ENCODE peak calls at places on chromosomes 2 and 18, in five cellular contexts. H, F, I, N and O are unnamed samples.

GRCh38 chr2:102826904-102827303 is 65.1 kb downstream of the TMEM182 start:
- DNase-seq in F (peak; percentile 41), I (peak; percentile 29), N (no peak), H (peak; percentile 14), O (no peak)

GRCh38 chr2:47437287-47437686 is 34.3 kb downstream of the MSH2 start:
- DNase-seq in N (no peak), I (no peak), H (peak; percentile 31), F (peak; percentile 53), O (no peak)

GRCh38 chr2:133596701-133597393 is 28.6 kb upstream of the NCKAP5 start:
- DNase-seq in I (no peak), H (no peak), N (no peak), F (peak; percentile 45), O (no peak)

GRCh38 chr18:44580159-44580558 is 100.5 kb upstream of the SETBP1 start:
- DNase-seq in N (no peak), F (no peak), H (no peak), I (no peak), O (no peak)

GRCh38 chr2:128367601-128368359 is 49.1 kb upstream of the HS6ST1 start:
- DNase-seq in N (no peak), H (no peak), I (peak; percentile 5), F (no peak), O (no peak)

GRCh38 chr2:12663306-12664037 is 53.3 kb upstream of the TRIB2 start:
- DNase-seq in N (no peak), H (no peak), F (no peak), I (no peak), O (no peak)

GRCh38 chr2:9800975-9801723 is 42.1 kb upstream of the TAF1B start:
- DNase-seq in H (no peak), I (no peak), F (peak; percentile 55), N (peak; percentile 88), O (peak; percentile 55)

GRCh38 chr2:205930209-205930608 is 155.8 kb downstream of the INO80D start:
- DNase-seq in I (no peak), H (peak; percentile 19), N (no peak), F (no peak), O (peak; percentile 72)

GRCh38 chr2:241775223-241776177 is 1.1 kb upstream of the GAL3ST2 start:
- DNase-seq in I (no peak), H (no peak), F (no peak), N (no peak), O (peak; percentile 6)

DNA sequence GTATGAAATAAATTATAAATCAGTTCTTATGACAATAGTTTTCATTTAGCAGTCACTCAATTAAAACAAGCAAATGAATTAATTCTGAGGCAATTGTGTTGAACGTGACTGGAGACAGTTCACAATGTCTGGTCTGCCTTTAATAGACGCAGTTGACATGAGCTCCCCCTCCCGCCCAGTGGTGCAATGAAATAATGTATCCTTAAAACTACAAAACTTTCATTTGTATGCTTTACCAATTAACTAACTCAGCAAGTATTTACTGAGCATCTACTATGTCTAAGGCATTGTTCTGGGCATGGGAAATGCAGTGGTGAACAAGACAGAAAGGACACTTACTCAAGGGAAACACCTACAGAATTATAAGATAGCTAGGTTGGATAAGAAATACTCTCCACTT is 3.5 kb upstream of the DSC2 start:
- DNase-seq in N (no peak), I (no peak), F (no peak), H (no peak), O (no peak)
- TF ChIP-seq CTCF in N (no peak), I (no peak), F (no peak), H (peak; percentile 22), O (no peak)

GRCh38 chr2:218368150-218368528 is 11.5 kb downstream of the CATIP start:
- DNase-seq in F (no peak), I (no peak), N (peak; percentile 61), H (no peak), O (no peak)

GRCh38 chr2:218369374-218369773 is 12.7 kb upstream of the SLC11A1 start:
- DNase-seq in I (no peak), H (no peak), N (peak; percentile 64), F (no peak), O (no peak)

GRCh38 chr2:218370410-218371063 is 11.5 kb upstream of the SLC11A1 start:
- DNase-seq in F (no peak), N (peak; percentile 85), I (no peak), H (no peak), O (no peak)

GRCh38 chr2:218367415-218368149 is 10.9 kb downstream of the CATIP start:
- DNase-seq in F (peak; percentile 53), I (peak; percentile 89), H (peak; percentile 93), N (peak; percentile 97), O (no peak)

DNA sequence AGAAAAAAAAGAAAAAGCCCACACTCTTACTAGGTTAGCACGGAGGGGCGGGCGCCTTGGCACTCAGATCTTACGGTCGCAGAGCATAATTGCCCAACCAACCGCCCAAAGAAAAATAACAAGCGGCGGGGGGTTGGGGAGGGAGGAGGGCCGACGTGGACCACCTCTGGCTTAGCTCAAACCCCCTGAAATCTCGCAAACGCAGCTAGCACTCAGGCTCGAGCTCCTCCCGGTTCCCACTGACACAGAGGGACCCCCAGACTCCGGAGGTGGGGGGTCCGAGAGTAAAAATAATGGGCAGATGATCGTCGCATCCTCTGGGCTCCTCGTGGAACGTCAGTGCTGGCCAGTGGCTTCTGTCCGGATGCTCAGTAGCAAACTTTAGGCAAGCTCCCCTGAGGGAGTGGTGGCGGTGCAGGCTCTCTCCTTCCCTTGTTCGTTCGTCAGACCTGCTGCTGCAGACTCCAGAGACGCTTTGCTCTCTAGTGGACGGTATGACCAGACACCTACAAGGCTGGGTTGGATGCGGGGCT is 12.0 kb downstream of the CATIP start:
- DNase-seq in I (no peak), F (no peak), H (peak; percentile 72), N (peak; percentile 73), O (no peak)
- TF ChIP-seq CTCF in I (no peak), F (no peak), H (no peak), N (no peak), O (no peak)

DNA sequence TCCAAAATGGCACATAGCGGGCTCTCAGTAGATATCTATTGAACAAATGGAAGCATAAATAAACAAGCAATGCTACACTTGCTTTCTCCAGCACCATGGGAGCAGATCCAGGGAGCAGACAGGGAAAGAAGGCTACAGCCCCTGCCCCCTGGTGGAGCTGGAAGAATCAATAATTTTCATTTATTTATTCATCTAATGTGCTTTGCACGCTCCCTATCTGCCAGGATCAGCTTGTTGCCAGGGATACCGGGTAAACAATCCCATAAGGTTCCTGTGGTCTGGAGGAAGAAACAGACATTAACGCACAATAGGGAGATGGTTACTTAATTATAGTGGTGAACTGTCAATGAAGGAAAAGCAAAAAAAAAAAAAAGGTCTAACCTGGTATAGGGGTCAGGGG is 40.1 kb upstream of the CLASP1 start:
- DNase-seq in I (peak; percentile 49), F (peak; percentile 52), N (no peak), H (peak; percentile 40), O (peak; percentile 24)
- TF ChIP-seq CTCF in I (peak; percentile 61), F (peak; percentile 40), N (peak; percentile 29), H (peak; percentile 38), O (peak; percentile 25)

GRCh38 chr2:122748552-122749011 is 993.1 kb downstream of the TSN start:
- DNase-seq in I (no peak), H (peak; percentile 53), N (no peak), F (peak; percentile 51), O (no peak)
- TF ChIP-seq CTCF in I (no peak), H (peak; percentile 33), N (no peak), F (no peak), O (no peak)

GRCh38 chr2:154507186-154507585 is 191.3 kb upstream of the KCNJ3 start:
- DNase-seq in N (no peak), I (no peak), H (peak; percentile 28), F (no peak), O (no peak)
- TF ChIP-seq CTCF in N (no peak), I (no peak), H (peak; percentile 57), F (no peak), O (peak; percentile 9)

GRCh38 chr2:70191244-70191735 is 471 bp upstream of the C2orf42 start:
- DNase-seq in F (no peak), I (no peak), N (no peak), H (no peak), O (no peak)

GRCh38 chr2:70192516-70192915 is 1.7 kb upstream of the C2orf42 start:
- DNase-seq in I (no peak), N (no peak), F (no peak), H (no peak), O (no peak)

GRCh38 chr2:70188460-70188859 is 2.4 kb downstream of the C2orf42 start:
- DNase-seq in I (no peak), H (no peak), N (no peak), F (no peak), O (no peak)

GRCh38 chr2:70190086-70190412 is 770 bp downstream of the C2orf42 start:
- DNase-seq in F (no peak), I (no peak), H (peak; percentile 45), N (no peak), O (no peak)

DNA sequence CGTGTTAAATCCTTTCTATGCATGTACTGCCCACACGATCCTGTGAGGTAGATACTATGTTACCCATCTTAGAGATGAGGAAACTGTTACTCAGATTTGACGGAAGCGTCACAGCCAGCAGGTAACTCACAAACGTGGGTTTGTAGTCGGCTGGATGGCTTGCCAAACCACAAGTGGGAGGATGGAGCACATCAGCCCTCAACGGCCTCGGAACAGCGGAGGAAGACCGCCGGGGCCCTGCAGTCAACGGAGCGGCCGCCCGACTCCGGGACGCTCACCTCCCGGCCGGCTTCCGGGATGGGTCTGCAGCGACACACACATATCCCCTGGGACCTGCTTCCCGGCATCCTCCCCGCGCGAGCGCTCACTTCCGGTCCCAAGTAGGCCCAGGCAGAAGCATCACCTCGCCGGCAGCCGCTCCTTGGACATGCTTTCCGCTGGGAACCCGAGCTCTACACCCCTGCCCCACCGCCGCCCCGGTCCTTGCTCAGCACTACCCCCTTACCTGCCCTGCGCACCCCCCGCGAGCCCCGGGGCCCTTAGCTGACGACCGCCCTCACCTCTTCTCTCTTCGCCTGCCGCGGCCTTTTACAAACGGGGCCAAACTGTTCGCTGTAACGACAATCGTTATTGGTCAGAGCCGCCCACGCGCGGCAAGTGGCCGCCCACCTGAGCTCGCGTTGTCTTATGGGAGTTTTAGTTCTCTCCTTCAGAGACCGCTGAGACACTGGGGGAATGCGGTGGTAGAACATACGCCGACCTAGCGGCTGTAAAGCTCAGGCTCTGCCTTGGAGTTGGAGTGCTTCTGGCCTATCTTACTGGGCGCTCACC is at the start of gene C2orf42:
- DNase-seq in N (peak; percentile 97), H (peak; percentile 96), F (peak; percentile 99), I (peak; percentile 95), O (peak; percentile 99)
- TF ChIP-seq CTCF in N (peak; percentile 19), H (no peak), F (peak; percentile 24), I (no peak), O (peak; percentile 24)

GRCh38 chr2:129396980-129397599 is 582.4 kb upstream of the RAB6C start:
- DNase-seq in F (peak; percentile 6), H (peak; percentile 80), I (peak; percentile 48), N (no peak), O (peak; percentile 65)
- TF ChIP-seq CTCF in F (peak; percentile 50), H (peak; percentile 86), I (peak; percentile 75), N (peak; percentile 39), O (peak; percentile 81)